ENCODE peak calls at places on chromosomes 16 and 17, in eight cellular contexts. J is stomach, B is transverse colon, S is HCT116, P is heart left ventricle, D is gastrocnemius medialis, Q is Peyer's patch, Z is body of pancreas. T is an unnamed sample.

GRCh38 chr16:4176794-4177438 is 60.7 kb upstream of the ADCY9 start:
- DNase-seq in Q (peak), J (no peak), P (no peak), D (no peak), Z (no peak), S (peak), B (peak), T (no peak)

GRCh38 chr16:85579199-85579598 is 33.9 kb upstream of the GSE1 start:
- DNase-seq in S (no peak), B (no peak), Z (no peak), Q (no peak), J (no peak), D (no peak), P (no peak), T (no peak)

GRCh38 chr17:83152221-83152744 is 72.9 kb downstream of the METRNL start:
- DNase-seq in S (no peak), P (no peak), D (no peak), Z (no peak), B (no peak), Q (no peak), J (no peak), T (peak)

GRCh38 chr17:44859701-44860100 is 12.0 kb downstream of the HIGD1B start:
- DNase-seq in B (no peak), S (no peak), D (no peak), Q (no peak), J (no peak), Z (no peak), P (no peak), T (no peak)

GRCh38 chr16:10862432-10862831 is 14.6 kb upstream of the CIITA start:
- DNase-seq in J (peak), P (peak), S (peak), Q (peak), D (peak), Z (peak), B (no peak), T (no peak)

GRCh38 chr17:63185420-63185819 is 219.4 kb downstream of the TANC2 start:
- DNase-seq in J (no peak), D (no peak), Z (no peak), B (no peak), S (no peak), P (no peak), Q (no peak), T (no peak)

GRCh38 chr17:59779521-59779920 is 72.1 kb downstream of the VMP1 start:
- DNase-seq in S (no peak), B (no peak), P (no peak), D (no peak), J (no peak), Z (no peak), Q (no peak), T (no peak)

GRCh38 chr17:74055508-74056160 is 147.8 kb upstream of the RPL38 start:
- DNase-seq in B (no peak), Q (no peak), J (no peak), D (no peak), S (no peak), P (no peak), Z (no peak), T (no peak)

GRCh38 chr16:77443834-77444460 is 9.1 kb upstream of the ADAMTS18 start:
- DNase-seq in Z (no peak), Q (no peak), B (no peak), J (no peak), S (no peak), D (no peak), P (no peak), T (no peak)

GRCh38 chr17:4136373-4136772 is 6.5 kb downstream of the ZZEF1 start:
- DNase-seq in Q (peak), J (peak), S (no peak), B (peak), Z (no peak), P (peak), D (peak), T (no peak)

GRCh38 chr16:24838554-24839266 is 7.1 kb upstream of the SLC5A11 start:
- DNase-seq in Z (peak), B (peak), J (no peak), S (no peak), P (no peak), D (no peak), Q (no peak), T (no peak)

GRCh38 chr17:29131814-29132682 is 48.1 kb downstream of the MYO18A start:
- DNase-seq in B (no peak), D (no peak), Q (no peak), P (no peak), Z (no peak), S (no peak), J (no peak), T (no peak)

GRCh38 chr16:52773026-52773425 is 226.1 kb upstream of the TOX3 start:
- DNase-seq in B (no peak), Z (no peak), P (no peak), Q (no peak), J (no peak), D (no peak), S (no peak), T (no peak)

GRCh38 chr16:49470550-49470949 is 96.9 kb downstream of the C16orf78 start:
- DNase-seq in Q (peak), S (no peak), D (no peak), J (peak), B (no peak), Z (no peak), P (peak), T (peak)

GRCh38 chr16:813204-813915 is 12.8 kb upstream of the GNG13 start:
- DNase-seq in D (no peak), S (no peak), P (peak), B (peak), J (no peak), Q (peak), Z (peak), T (no peak)

GRCh38 chr16:10543231-10543630 is 37.2 kb downstream of the EMP2 start:
- DNase-seq in Q (no peak), D (no peak), P (no peak), J (no peak), Z (no peak), B (no peak), S (no peak), T (no peak)

GRCh38 chr17:17749025-17749772 is 67.9 kb downstream of the RAI1 start:
- DNase-seq in S (no peak), Q (no peak), D (no peak), B (no peak), P (no peak), J (no peak), Z (no peak), T (no peak)

GRCh38 chr16:84907575-84907974 is 87.8 kb downstream of the CRISPLD2 start:
- DNase-seq in Z (peak), S (no peak), Q (no peak), B (peak), D (peak), J (no peak), P (peak), T (no peak)

GRCh38 chr16:66949472-66949871 is 11.6 kb upstream of the CES3 start:
- DNase-seq in P (no peak), Q (no peak), B (no peak), D (peak), Z (no peak), J (no peak), S (no peak), T (no peak)

GRCh38 chr17:6674586-6674985 is 23.0 kb downstream of the C17orf100 start:
- DNase-seq in S (no peak), P (no peak), J (no peak), Q (no peak), Z (no peak), B (no peak), D (no peak), T (no peak)

GRCh38 chr16:83878838-83879237 is 20.1 kb upstream of the MLYCD start:
- DNase-seq in B (no peak), J (no peak), D (no peak), S (peak), Z (peak), Q (no peak), P (no peak), T (no peak)
- TF ChIP-seq CTCF in B (peak), J (no peak), D (peak), S (peak), Z (peak), Q (peak), P (peak), T (no peak)

GRCh38 chr17:81917565-81918332 is at the start of gene SIRT7:
- DNase-seq in D (peak), B (peak), Q (peak), S (peak), P (peak), J (peak), Z (peak), T (no peak)
- TF ChIP-seq POLR2A in D (peak), B (peak), Q (peak), S (peak), P (peak), J (no peak), Z (peak), T (no peak)

GRCh38 chr17:69502488-69502887 is 88.0 kb downstream of the MAP2K6 start:
- DNase-seq in J (no peak), Z (no peak), B (no peak), S (no peak), Q (no peak), D (no peak), P (no peak), T (no peak)
- H3K27ac ChIP-seq in J (no peak), Z (peak), B (peak), S (no peak), Q (peak), D (peak), P (peak), T (no peak)

GRCh38 chr16:30358577-30358936 is 3.4 kb upstream of the CD2BP2 start:
- DNase-seq in S (no peak), J (no peak), Q (no peak), B (no peak), D (no peak), P (no peak), Z (no peak), T (no peak)

GRCh38 chr16:30357715-30358576 is 2.8 kb upstream of the CD2BP2 start:
- DNase-seq in J (no peak), Z (no peak), Q (no peak), D (no peak), P (no peak), B (no peak), S (no peak), T (no peak)

GRCh38 chr16:30356401-30357084 is 1.4 kb upstream of the CD2BP2 start:
- DNase-seq in J (no peak), D (no peak), Q (peak), Z (no peak), P (peak), B (peak), S (no peak), T (peak)

GRCh38 chr16:30355954-30356308 is 823 bp upstream of the CD2BP2 start:
- DNase-seq in J (no peak), P (no peak), S (no peak), Q (no peak), D (no peak), B (no peak), Z (no peak), T (no peak)

GRCh38 chr16:30357085-30357714 is 2.1 kb upstream of the CD2BP2 start:
- DNase-seq in B (no peak), Q (no peak), Z (no peak), J (no peak), S (no peak), D (no peak), P (no peak), T (no peak)
- TF ChIP-seq CTCF in B (no peak), Q (no peak), Z (no peak), J (no peak), S (no peak), D (no peak), P (no peak), T (no peak)